ENCODE peak calls at places on chromosomes 6 and 20, in seven cellular contexts. P, O, X, V, T, N and H are unnamed samples.

GRCh38 chr6:75611702-75612375 is 10.2 kb downstream of the SENP6 start:
- DNase-seq in V (no peak), N (no peak), O (no peak), T (peak), X (no peak), P (no peak), H (no peak)

GRCh38 chr6:28985396-28986164 is 19.5 kb downstream of the ZNF311 start:
- DNase-seq in T (peak), V (peak), N (no peak), O (peak), X (peak), P (peak), H (peak)

GRCh38 chr6:158414900-158415299 is 102.6 kb downstream of the TULP4 start:
- DNase-seq in P (no peak), O (peak), V (no peak), N (no peak), X (no peak), T (peak), H (peak)

GRCh38 chr6:16174368-16175078 is 45.6 kb downstream of the MYLIP start:
- DNase-seq in O (no peak), N (no peak), P (no peak), X (no peak), T (no peak), V (no peak), H (no peak)

GRCh38 chr6:124854338-124854922 is 107.8 kb upstream of the RNF217 start:
- DNase-seq in N (no peak), P (no peak), V (no peak), X (no peak), O (peak), T (no peak), H (peak)

GRCh38 chr20:57868310-57868709 is 158.5 kb upstream of the PMEPA1 start:
- DNase-seq in V (no peak), T (no peak), N (no peak), O (no peak), P (no peak), X (no peak), H (no peak)

GRCh38 chr6:32139590-32139989 is 9.5 kb upstream of the FKBPL start:
- DNase-seq in T (no peak), V (no peak), P (no peak), O (peak), X (no peak), N (no peak), H (no peak)

GRCh38 chr6:45613678-45614077 is 235.9 kb upstream of the SUPT3H start:
- DNase-seq in V (no peak), N (no peak), T (no peak), P (no peak), X (no peak), O (peak), H (peak)

GRCh38 chr20:48686238-48687096 is 141.3 kb downstream of the PREX1 start:
- DNase-seq in P (no peak), V (peak), N (no peak), T (peak), O (peak), X (no peak), H (peak)

GRCh38 chr6:142886431-142887170 is 58.4 kb downstream of the HIVEP2 start:
- DNase-seq in V (no peak), X (peak), T (peak), N (peak), P (no peak), O (peak), H (peak)

GRCh38 chr6:138576303-138576702 is 77.0 kb upstream of the NHSL1 start:
- DNase-seq in X (no peak), T (no peak), V (no peak), N (no peak), P (no peak), O (no peak), H (no peak)

GRCh38 chr6:35735452-35735851 is 1.4 kb upstream of the ARMC12 start:
- DNase-seq in O (no peak), X (no peak), N (no peak), T (no peak), P (no peak), V (no peak), H (no peak)

GRCh38 chr20:57883761-57884160 is 173.9 kb upstream of the PMEPA1 start:
- DNase-seq in T (no peak), N (no peak), P (no peak), V (peak), X (no peak), O (no peak), H (no peak)

GRCh38 chr6:80004199-80005072 is at the start of gene TTK:
- DNase-seq in N (peak), V (peak), X (peak), O (peak), T (peak), P (peak), H (peak)

GRCh38 chr6:80001337-80001736 is 3.1 kb upstream of the TTK start:
- DNase-seq in O (no peak), N (no peak), X (no peak), V (no peak), T (no peak), P (no peak), H (no peak)

GRCh38 chr6:80006541-80006940 is 2.1 kb downstream of the TTK start:
- DNase-seq in O (no peak), V (no peak), N (no peak), T (no peak), X (no peak), P (no peak), H (no peak)

GRCh38 chr6:80003841-80004198 is 629 bp upstream of the TTK start:
- DNase-seq in N (peak), X (no peak), V (no peak), T (no peak), P (no peak), O (no peak), H (peak)

GRCh38 chr6:80005406-80005805 is 957 bp downstream of the TTK start:
- DNase-seq in P (no peak), X (no peak), O (no peak), N (no peak), V (no peak), T (no peak), H (no peak)
- H3K4me3 ChIP-seq in P (peak), X (peak), O (peak), N (no peak), V (no peak), T (peak), H (no peak)

DNA sequence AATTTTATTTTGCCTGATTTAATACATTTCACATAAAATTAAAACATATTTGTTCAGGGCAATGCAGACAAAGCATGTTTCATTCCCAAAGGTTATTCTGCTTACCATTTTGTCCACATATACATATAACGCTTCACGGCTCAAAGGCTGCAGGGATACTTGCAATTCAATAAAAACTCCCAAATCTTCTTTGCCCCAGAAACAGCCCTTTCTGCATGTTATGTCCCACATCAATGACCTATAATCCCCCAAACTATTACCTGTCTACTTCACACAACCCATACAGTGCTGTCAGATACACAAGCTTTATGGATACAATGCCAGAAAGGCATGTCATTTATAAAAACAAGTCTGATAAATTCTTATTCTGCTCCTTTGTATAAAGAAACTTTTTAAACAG is 20.2 kb downstream of the SNX5 start:
- DNase-seq in O (no peak), P (no peak), V (no peak), N (no peak), T (no peak), X (no peak), H (no peak)
- H3K4me3 ChIP-seq in O (no peak), P (no peak), V (no peak), N (no peak), T (no peak), X (no peak), H (no peak)

GRCh38 chr6:2900221-2900807 is 2.8 kb downstream of the SERPINB9 start:
- DNase-seq in P (no peak), O (no peak), X (no peak), T (no peak), N (no peak), V (no peak), H (no peak)

GRCh38 chr6:2896741-2897140 is 6.4 kb downstream of the SERPINB9 start:
- DNase-seq in N (no peak), V (no peak), T (no peak), O (no peak), X (no peak), P (no peak), H (no peak)

GRCh38 chr6:2899596-2899995 is 3.5 kb downstream of the SERPINB9 start:
- DNase-seq in O (no peak), T (no peak), P (no peak), V (no peak), X (no peak), N (no peak), H (no peak)

GRCh38 chr6:2900821-2901644 is 2.1 kb downstream of the SERPINB9 start:
- DNase-seq in X (no peak), P (no peak), N (no peak), V (no peak), T (no peak), O (peak), H (peak)

GRCh38 chr6:2902470-2902762 is 693 bp downstream of the SERPINB9 start:
- DNase-seq in O (peak), P (no peak), V (no peak), T (no peak), N (no peak), X (no peak), H (peak)
- H3K4me3 ChIP-seq in O (peak), P (peak), V (peak), T (peak), N (peak), X (peak), H (peak)

GRCh38 chr6:109458774-109459531 is 3.4 kb upstream of the MICAL1 start:
- DNase-seq in P (no peak), V (no peak), X (no peak), T (no peak), O (no peak), N (peak), H (no peak)

GRCh38 chr6:109456710-109457595 is 1.4 kb upstream of the MICAL1 start:
- DNase-seq in V (peak), X (no peak), N (no peak), O (peak), P (no peak), T (peak), H (peak)

GRCh38 chr6:109456283-109456583 is 661 bp upstream of the MICAL1 start:
- DNase-seq in T (no peak), N (no peak), V (no peak), P (no peak), O (no peak), X (no peak), H (no peak)

GRCh38 chr6:109455502-109456282 is at the start of gene MICAL1:
- DNase-seq in O (peak), N (peak), V (peak), X (peak), T (peak), P (no peak), H (peak)

GRCh38 chr6:109457596-109457996 is 2.0 kb upstream of the MICAL1 start:
- DNase-seq in P (no peak), N (no peak), V (no peak), T (no peak), X (no peak), O (no peak), H (no peak)
- H3K4me3 ChIP-seq in P (peak), N (no peak), V (no peak), T (no peak), X (no peak), O (no peak), H (no peak)

DNA sequence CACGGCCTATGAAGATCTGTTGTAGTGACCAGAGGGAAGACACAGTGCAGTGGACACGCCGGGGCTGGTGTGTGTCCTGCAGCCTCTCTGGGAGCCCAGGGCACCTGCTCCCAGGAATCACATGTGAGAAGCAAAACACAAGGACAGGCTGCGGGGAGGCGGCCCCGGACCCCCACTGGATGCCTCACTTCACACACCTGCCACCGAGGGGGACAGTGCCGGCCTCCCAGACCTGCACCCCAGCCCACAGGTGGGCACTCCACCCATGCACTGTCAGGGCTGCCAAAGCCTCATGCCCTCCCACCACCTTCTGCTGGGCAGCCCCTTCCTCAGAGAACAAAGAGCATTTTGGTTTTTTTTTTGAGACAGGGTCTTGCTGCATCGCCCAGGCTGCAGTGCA is 27.4 kb downstream of the FRMD1 start:
- DNase-seq in V (no peak), P (no peak), N (no peak), X (no peak), O (no peak), T (no peak), H (no peak)
- H3K4me3 ChIP-seq in V (no peak), P (no peak), N (no peak), X (no peak), O (no peak), T (no peak), H (no peak)

DNA sequence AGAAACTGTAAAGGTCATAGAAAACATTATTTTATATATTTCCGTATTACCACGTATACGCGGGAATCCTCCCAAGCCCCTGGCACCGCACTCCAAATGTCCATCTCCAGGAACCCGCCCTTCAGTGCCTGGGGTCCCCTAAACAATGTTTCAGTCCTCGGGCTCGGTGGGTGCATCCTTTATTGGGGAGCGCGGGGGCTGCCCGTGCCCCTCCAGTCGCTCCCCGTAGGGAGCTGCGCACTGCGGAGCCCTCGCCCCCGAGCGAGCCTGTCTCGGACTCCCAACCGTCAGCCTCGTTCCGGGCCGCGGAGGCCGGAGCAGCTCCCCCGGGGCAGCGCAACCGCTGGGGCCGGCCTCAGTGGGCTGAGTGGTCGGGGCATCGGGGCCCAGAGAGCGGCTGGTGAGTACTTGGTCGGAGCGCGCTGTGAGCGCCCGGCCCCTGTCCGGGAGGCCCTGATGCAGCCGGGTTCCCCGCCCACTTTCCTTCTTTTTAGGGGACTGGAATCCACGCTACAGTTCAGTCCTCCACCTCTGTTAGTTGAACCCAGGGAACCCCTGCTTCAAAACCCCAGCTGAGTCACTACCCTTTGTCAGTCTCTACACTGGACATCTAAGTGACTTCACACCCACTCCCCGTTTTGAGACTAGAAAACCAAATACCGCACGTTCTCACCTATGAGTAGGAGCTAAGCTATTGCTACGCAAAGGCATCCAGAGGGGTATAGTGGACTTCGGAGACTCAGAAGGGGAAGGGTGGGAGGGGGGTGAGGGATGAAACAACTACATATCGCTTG is at the start of gene DNAH8:
- DNase-seq in P (no peak), V (no peak), O (peak), N (no peak), X (no peak), T (peak), H (no peak)
- H3K4me3 ChIP-seq in P (peak), V (peak), O (peak), N (no peak), X (no peak), T (no peak), H (peak)